ENCODE peak calls at places on chromosomes 7 and 10, in four cellular contexts. O is GM23248, S is transverse colon, P is hepatocyte. N is an unnamed sample.

GRCh38 chr10:80509403-80510161 is 28.1 kb upstream of the SH2D4B start:
- DNase-seq in P (no peak), O (peak), S (no peak), N (no peak)

GRCh38 chr7:135685306-135686084 is 23.2 kb downstream of the STMP1 start:
- DNase-seq in S (no peak), P (no peak), O (peak), N (no peak)

GRCh38 chr7:30682131-30683083 is at the start of gene CRHR2:
- DNase-seq in S (no peak), O (peak), P (peak), N (no peak)

GRCh38 chr7:155340071-155340531 is 42.4 kb downstream of the INSIG1 start:
- DNase-seq in O (no peak), P (no peak), S (no peak), N (no peak)

GRCh38 chr10:97355571-97355975 is 21.0 kb upstream of the FRAT2 start:
- DNase-seq in S (peak), P (peak), O (peak), N (peak)

GRCh38 chr7:91020611-91021385 is 243.4 kb upstream of the FZD1 start:
- DNase-seq in P (no peak), S (no peak), O (peak), N (no peak)

GRCh38 chr7:51455948-51456347 is 139.3 kb upstream of the COBL start:
- DNase-seq in P (no peak), S (no peak), O (no peak), N (peak)

GRCh38 chr10:33352154-33352553 is 17.7 kb upstream of the NRP1 start:
- DNase-seq in S (no peak), O (peak), P (no peak), N (no peak)

GRCh38 chr10:43199088-43199683 is 60.9 kb downstream of the CSGALNACT2 start:
- DNase-seq in S (no peak), O (no peak), P (no peak), N (no peak)

GRCh38 chr10:35874326-35875070 is 232.4 kb upstream of the FZD8 start:
- DNase-seq in P (no peak), S (no peak), O (no peak), N (no peak)
- H3K27ac ChIP-seq in P (peak), S (no peak), O (no peak), N (no peak)

DNA sequence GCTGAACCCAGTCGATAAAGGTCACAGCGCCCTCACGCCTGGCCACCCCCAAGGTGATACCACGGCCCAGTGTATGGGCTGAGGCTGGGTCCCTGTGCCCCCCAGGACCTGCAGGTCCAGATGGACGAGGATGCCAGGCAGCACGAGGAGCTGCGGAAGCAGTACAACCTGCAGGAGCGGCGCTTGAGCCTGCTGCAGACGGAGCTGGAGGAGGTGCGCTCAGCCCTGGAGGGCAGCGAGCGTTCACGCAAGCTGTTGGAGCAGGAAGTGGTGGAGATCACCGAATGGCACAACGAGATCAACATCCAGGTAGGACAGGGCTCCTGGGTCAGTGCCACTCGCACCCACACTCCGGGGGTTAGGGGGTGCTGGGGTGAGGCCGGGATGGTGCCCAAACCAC is 24.2 kb upstream of the ARPC1A start:
- DNase-seq in P (no peak), O (no peak), S (no peak), N (no peak)
- H3K27ac ChIP-seq in P (no peak), O (no peak), S (no peak), N (no peak)

DNA sequence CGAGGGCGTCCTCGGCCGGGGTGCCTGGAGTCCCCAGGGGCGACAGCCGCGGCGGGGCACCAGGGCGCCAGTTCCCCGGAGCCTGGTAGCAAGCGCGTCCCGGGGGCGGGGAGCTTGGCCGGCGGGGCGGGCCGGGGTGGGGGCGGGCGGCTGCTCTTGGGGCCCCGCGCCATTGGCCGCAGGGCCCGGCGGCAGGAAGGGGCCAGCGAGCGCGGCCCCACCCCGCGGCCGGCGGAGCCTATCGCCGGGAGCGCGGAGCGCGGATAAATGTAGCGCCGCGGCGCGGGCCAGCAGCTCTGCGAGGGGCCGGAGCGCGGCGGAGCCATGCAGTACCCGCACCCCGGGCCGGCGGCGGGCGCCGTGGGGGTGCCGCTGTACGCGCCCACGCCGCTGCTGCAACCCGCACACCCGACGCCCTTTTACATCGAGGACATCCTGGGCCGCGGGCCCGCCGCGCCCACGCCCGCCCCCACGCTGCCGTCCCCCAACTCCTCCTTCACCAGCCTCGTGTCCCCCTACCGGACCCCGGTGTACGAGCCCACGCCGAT is at the start of gene HHEX:
- DNase-seq in P (peak), S (peak), O (peak), N (peak)
- H3K27ac ChIP-seq in P (no peak), S (peak), O (no peak), N (peak)

DNA sequence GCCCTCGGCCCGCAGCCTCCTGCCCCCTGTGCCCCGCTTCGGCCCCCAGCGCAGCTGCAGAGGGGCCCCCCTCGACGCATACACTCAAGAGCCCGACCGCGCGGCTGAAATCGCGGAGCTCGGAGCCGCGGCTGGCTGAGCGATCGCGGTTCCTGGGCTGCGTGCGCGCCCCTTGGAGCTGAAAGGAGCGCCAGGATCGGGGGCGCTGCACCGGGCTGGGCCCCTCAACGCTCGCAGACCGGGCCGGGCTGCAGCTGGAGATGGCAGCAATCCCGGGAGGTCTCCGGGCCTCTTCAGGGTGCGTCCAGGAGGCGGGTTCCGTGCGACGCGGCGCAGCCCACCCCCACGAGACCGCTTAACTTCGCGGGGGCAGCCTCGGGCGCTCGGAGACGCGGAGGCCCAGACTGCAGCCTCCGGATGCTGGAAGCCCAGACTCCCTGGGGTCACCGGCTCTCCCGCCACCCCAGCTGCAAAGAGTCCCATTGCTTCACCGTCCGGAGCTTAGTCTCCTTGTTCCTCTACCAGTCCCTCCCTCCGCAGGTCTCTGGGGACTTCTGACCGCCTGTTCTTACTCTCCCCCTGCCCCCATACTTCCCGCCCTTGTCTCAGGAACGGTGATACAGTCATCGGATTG is 73.0 kb upstream of the LRRC4 start:
- DNase-seq in S (no peak), O (peak), P (no peak), N (no peak)
- H3K27ac ChIP-seq in S (no peak), O (no peak), P (no peak), N (no peak)

N was measured in small intestine.